ENCODE peak calls at places on chromosomes 12 and 14, in four cellular contexts. I is prostate gland, C is tibial artery, D is uterus. G is an unnamed sample.

GRCh38 chr12:50524621-50525020 is 19.8 kb downstream of the DIP2B start:
- DNase-seq in I (no peak), C (no peak), D (no peak), G (no peak)

GRCh38 chr12:46214668-46215429 is 54.0 kb downstream of the SLC38A1 start:
- DNase-seq in I (no peak), C (no peak), D (no peak), G (no peak)

GRCh38 chr12:90618606-90619005 is 336.4 kb downstream of the CCER1 start:
- DNase-seq in D (no peak), C (no peak), I (no peak), G (no peak)

GRCh38 chr12:100044266-100044665 is 59.5 kb upstream of the ANKS1B start:
- DNase-seq in C (no peak), I (no peak), D (no peak), G (no peak)

GRCh38 chr14:100615736-100616695 is 28.8 kb upstream of the BEGAIN start:
- DNase-seq in D (peak; percentile 2), I (no peak), C (peak; percentile 45), G (no peak)

GRCh38 chr14:76862546-76863282 is 36.5 kb downstream of the LRRC74A start:
- DNase-seq in D (no peak), I (no peak), C (no peak), G (no peak)

GRCh38 chr12:28222081-28222700 is 31.9 kb downstream of the CCDC91 start:
- DNase-seq in C (no peak), I (no peak), D (no peak), G (no peak)

GRCh38 chr12:109711596-109712461 is 1.8 kb upstream of the FAM222A start:
- DNase-seq in C (no peak), I (no peak), D (no peak), G (no peak)

GRCh38 chr12:80053048-80053790 is 46.1 kb upstream of the OTOGL start:
- DNase-seq in D (peak; percentile 81), C (peak; percentile 96), I (peak; percentile 56), G (no peak)

GRCh38 chr12:127386723-127387122 is 880.2 kb upstream of the TMEM132C start:
- DNase-seq in D (no peak), I (no peak), C (no peak), G (no peak)

GRCh38 chr14:50347521-50347920 is 35.4 kb downstream of the DMAC2L start:
- DNase-seq in I (no peak), D (no peak), C (no peak), G (no peak)

GRCh38 chr14:88618476-88618875 is 55.6 kb downstream of the ZC3H14 start:
- DNase-seq in I (no peak), D (no peak), C (no peak), G (no peak)

GRCh38 chr12:74644681-74645080 is 107.0 kb downstream of the ATXN7L3B start:
- DNase-seq in D (no peak), C (no peak), I (no peak), G (no peak)

GRCh38 chr14:103508930-103509329 is 13.7 kb downstream of the CKB start:
- DNase-seq in D (no peak), I (no peak), C (peak; percentile 34), G (no peak)

GRCh38 chr12:63977441-63977840 is 132.9 kb downstream of the SRGAP1 start:
- DNase-seq in C (no peak), I (no peak), D (no peak), G (no peak)

GRCh38 chr12:73445658-73446324 is 1091.8 kb upstream of the ATXN7L3B start:
- DNase-seq in D (no peak), I (no peak), C (no peak), G (no peak)

GRCh38 chr14:90804292-90804671 is 11.9 kb downstream of the TTC7B start:
- DNase-seq in I (no peak), C (no peak), D (no peak), G (no peak)

GRCh38 chr12:96225994-96226399 is 31.8 kb downstream of the ELK3 start:
- DNase-seq in C (no peak), D (no peak), I (no peak), G (no peak)
- TF ChIP-seq CTCF in C (no peak), D (no peak), I (no peak), G (no peak)

GRCh38 chr12:70508178-70508577 is 129.1 kb downstream of the PTPRB start:
- DNase-seq in D (no peak), I (no peak), C (no peak), G (no peak)

GRCh38 chr12:70507442-70507841 is 129.8 kb downstream of the PTPRB start:
- DNase-seq in D (no peak), I (no peak), C (no peak), G (no peak)

DNA sequence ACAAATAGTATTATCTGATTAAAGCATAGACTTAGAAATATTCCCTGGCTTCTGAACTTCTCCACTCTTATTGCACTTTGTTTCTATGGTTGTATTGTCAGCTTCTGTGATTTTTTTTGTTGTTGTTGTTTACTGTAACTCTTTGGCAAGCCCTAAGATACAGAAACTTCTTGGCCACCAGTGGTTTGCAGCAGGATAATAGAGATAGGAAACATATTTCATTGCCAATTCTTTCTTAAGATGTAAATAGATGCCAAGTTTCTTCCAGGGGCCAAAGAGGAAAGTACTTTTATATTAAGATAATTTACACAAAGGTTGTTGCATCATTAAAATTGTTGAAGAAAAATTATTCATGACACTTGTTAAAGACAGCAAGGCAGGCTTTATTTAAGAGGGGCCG is 123.8 kb downstream of the PTPRB start:
- DNase-seq in D (no peak), C (no peak), I (no peak), G (no peak)
- TF ChIP-seq CTCF in D (no peak), C (no peak), I (no peak), G (no peak)

DNA sequence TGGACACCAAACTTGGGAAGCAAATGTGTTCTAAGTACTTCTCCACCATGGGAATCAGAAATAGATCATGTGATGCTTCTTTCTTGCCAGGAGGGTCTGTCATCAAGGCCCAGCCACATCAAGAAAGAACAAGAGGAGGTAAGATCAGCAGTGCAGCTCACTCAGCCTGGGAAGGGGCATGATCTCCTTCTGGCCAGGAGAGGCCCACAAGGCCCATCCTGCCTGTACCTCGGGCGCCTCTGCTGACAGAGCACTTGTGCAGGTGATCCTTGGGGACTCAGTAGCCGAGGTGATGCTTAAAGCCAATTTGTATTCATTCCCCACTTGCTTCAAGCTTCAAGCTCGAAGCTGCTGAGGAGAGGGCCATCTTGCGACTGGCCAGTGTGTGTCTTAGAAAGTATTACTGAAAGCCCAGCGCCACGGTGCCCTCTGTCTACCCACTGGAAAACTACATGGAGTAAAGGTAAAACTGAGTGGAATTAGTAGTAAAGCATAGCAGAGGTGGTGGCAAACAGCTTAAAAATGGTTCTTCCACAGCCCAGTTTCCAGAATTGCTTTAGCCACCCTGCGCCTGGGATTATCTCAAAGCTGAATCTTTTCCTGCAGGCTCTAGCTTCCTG is 26.2 kb downstream of the RTRAF start:
- DNase-seq in C (no peak), I (no peak), D (no peak), G (no peak)
- TF ChIP-seq CTCF in C (peak; percentile 24), I (no peak), D (no peak), G (peak; percentile 52)

GRCh38 chr14:28596336-28596735 is 170.3 kb upstream of the FOXG1 start:
- DNase-seq in C (no peak), D (no peak), I (no peak), G (no peak)
- TF ChIP-seq CTCF in C (no peak), D (no peak), I (no peak), G (peak; percentile 42)

GRCh38 chr12:24921251-24922038 is 27.5 kb downstream of the BCAT1 start:
- DNase-seq in D (no peak), I (no peak), C (no peak), G (no peak)

GRCh38 chr12:24922109-24922508 is 26.8 kb downstream of the BCAT1 start:
- DNase-seq in D (no peak), C (no peak), I (no peak), G (no peak)

GRCh38 chr12:24920141-24920540 is 28.8 kb downstream of the BCAT1 start:
- DNase-seq in C (no peak), I (no peak), D (no peak), G (no peak)

GRCh38 chr12:24918596-24918995 is 30.3 kb downstream of the BCAT1 start:
- DNase-seq in D (no peak), C (no peak), I (no peak), G (no peak)

DNA sequence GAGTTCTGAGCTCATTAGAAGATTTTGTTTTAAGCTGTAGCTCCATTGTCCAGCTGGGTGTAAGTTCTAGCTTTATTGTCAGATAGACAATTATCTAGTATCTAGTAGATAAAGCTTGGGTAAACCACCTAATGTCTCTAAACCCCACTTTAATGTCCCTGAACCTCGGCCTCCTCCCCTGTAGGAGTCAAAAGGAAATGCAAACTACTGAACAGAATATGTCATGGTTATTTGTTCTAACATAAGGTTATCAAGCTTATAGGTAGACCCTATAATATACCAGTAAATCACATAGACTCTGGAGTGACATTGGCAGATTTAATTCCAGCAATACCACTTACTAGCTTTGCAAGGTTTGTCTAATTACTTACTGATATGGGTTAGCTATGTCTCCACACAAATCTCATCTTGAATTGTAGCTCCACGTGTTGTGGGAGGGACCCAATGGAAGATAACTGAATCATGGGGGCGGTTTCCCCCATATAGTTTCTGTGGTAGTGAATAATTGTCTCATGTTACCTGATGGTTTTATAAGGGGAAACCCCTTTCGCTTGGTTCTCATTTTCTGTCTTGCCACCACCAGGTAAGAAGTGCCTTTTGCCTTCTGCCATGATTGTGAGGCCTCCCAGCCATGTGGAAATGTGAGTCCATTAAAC is 29.4 kb downstream of the BCAT1 start:
- DNase-seq in C (no peak), I (no peak), D (no peak), G (no peak)
- TF ChIP-seq CTCF in C (no peak), I (no peak), D (no peak), G (no peak)

GRCh38 chr14:22107734-22108133 is 434.1 kb upstream of the OR4E1 start:
- DNase-seq in D (no peak), C (no peak), I (no peak), G (no peak)

GRCh38 chr14:22106700-22107697 is 433.4 kb upstream of the OR4E1 start:
- DNase-seq in C (no peak), I (no peak), D (no peak), G (no peak)

GRCh38 chr14:22099942-22100763 is 426.5 kb upstream of the OR4E1 start:
- DNase-seq in C (peak; percentile 85), D (peak; percentile 74), I (peak; percentile 38), G (no peak)

GRCh38 chr14:22104971-22105641 is 431.5 kb upstream of the OR4E1 start:
- DNase-seq in D (no peak), C (no peak), I (no peak), G (no peak)

GRCh38 chr14:22105643-22106042 is 432.0 kb upstream of the OR4E1 start:
- DNase-seq in D (no peak), C (no peak), I (no peak), G (no peak)
- TF ChIP-seq CTCF in D (no peak), C (no peak), I (no peak), G (no peak)

GRCh38 chr12:107130830-107131760 is 37.7 kb upstream of the CRY1 start:
- DNase-seq in D (no peak), C (no peak), I (no peak), G (no peak)
- TF ChIP-seq CTCF in D (no peak), C (no peak), I (no peak), G (no peak)

GRCh38 chr12:47808574-47809380 is 10.9 kb downstream of the HDAC7 start:
- DNase-seq in I (no peak), D (no peak), C (no peak), G (no peak)
- TF ChIP-seq CTCF in I (no peak), D (no peak), C (no peak), G (no peak)

GRCh38 chr14:78933948-78934524 is 763.9 kb downstream of the NRXN3 start:
- DNase-seq in C (no peak), I (no peak), D (no peak), G (no peak)
- TF ChIP-seq CTCF in C (peak; percentile 23), I (no peak), D (no peak), G (peak; percentile 66)

G was measured in osteocyte.